ENCODE peak calls at places on chromosomes 12 and 14, in nine cellular contexts. K is GM03348, V is AG04450, F is GM12865, H is kidney glomerular epithelial cell, O is occipital lobe, A is T-helper 9 cell, G is mammary epithelial cell, N is transverse colon. C is an unnamed sample.
A peak's percentile ranks its signal among the peaks of the same experiment; 100 is the strongest.

GRCh38 chr12:68824597-68825250 is 16.7 kb downstream of the MDM2 start:
- DNase-seq in N (no peak), H (no peak), K (no peak), A (no peak), O (no peak), G (no peak), F (no peak), V (no peak), C (no peak)

GRCh38 chr14:70289138-70289537 is 70.3 kb downstream of the COX16 start:
- DNase-seq in N (no peak), O (no peak), H (no peak), G (no peak), A (no peak), V (no peak), F (peak; percentile 68), K (no peak), C (no peak)

GRCh38 chr14:57502581-57503254 is 9.1 kb upstream of the CCDC198 start:
- DNase-seq in G (no peak), H (peak; percentile 4), O (no peak), N (no peak), F (no peak), V (no peak), K (no peak), A (no peak), C (no peak)

GRCh38 chr14:104384776-104385071 is 194.8 kb upstream of the C14orf180 start:
- DNase-seq in V (no peak), H (no peak), K (no peak), N (no peak), F (no peak), G (no peak), O (no peak), A (no peak), C (no peak)

GRCh38 chr12:57766464-57767311 is at the start of gene CYP27B1:
- DNase-seq in O (no peak), G (peak; percentile 57), H (no peak), F (no peak), V (no peak), A (no peak), N (no peak), K (peak; percentile 57), C (no peak)

GRCh38 chr14:51488569-51489220 is 163.0 kb upstream of the FRMD6 start:
- DNase-seq in H (no peak), K (no peak), A (no peak), O (no peak), N (no peak), F (no peak), G (peak; percentile 95), V (no peak), C (no peak)

GRCh38 chr14:94310248-94310647 is 12.9 kb downstream of the SERPINA6 start:
- DNase-seq in K (no peak), G (no peak), O (no peak), A (no peak), H (no peak), N (no peak), V (no peak), F (no peak), C (peak; percentile 9)

GRCh38 chr12:6200266-6201198 is at the start of gene CD9:
- DNase-seq in H (no peak), G (peak; percentile 71), N (peak; percentile 88), F (no peak), V (no peak), A (no peak), O (no peak), K (peak; percentile 73), C (peak; percentile 82)

GRCh38 chr12:121789233-121789781 is 4.2 kb downstream of the RHOF start:
- DNase-seq in N (peak; percentile 59), O (no peak), K (no peak), A (no peak), H (no peak), F (peak; percentile 79), G (no peak), V (no peak), C (no peak)

GRCh38 chr12:106459124-106459523 is 101.6 kb downstream of the POLR3B start:
- DNase-seq in H (no peak), N (no peak), O (no peak), G (no peak), V (no peak), A (no peak), K (no peak), F (no peak), C (no peak)

GRCh38 chr12:77228376-77228775 is 163.0 kb upstream of the E2F7 start:
- DNase-seq in K (no peak), N (no peak), A (no peak), H (no peak), F (no peak), V (no peak), O (no peak), G (no peak), C (no peak)

GRCh38 chr12:32069071-32069470 is 37.6 kb upstream of the BICD1 start:
- DNase-seq in O (no peak), N (no peak), K (no peak), A (no peak), F (no peak), H (peak; percentile 74), V (no peak), G (no peak), C (no peak)

GRCh38 chr12:125861299-125862281 is 796.4 kb downstream of the AACS start:
- DNase-seq in K (no peak), G (no peak), A (no peak), O (no peak), N (peak; percentile 7), H (no peak), F (no peak), V (no peak), C (peak; percentile 45)